ENCODE peak calls at places on chromosomes 11 and 22, in seven cellular contexts. E is CD4-positive, CD25-positive, alpha-beta regulatory T cell; G is psoas muscle; V is SK-N-SH; O is right atrium auricular region; I is thyroid gland; C is GM23248. Q is an unnamed sample. For H3K36me3, the result is how much of the 10 kb centered on the place peaks cover.

GRCh38 chr22:42983470-42983869 is 31.5 kb downstream of the PACSIN2 start:
- DNase-seq in E (no peak), G (no peak), V (no peak), O (no peak), I (no peak), C (no peak), Q (no peak)

GRCh38 chr22:37734402-37734700 is 37.5 kb downstream of the TRIOBP start:
- DNase-seq in E (no peak), G (no peak), V (no peak), O (no peak), I (no peak), C (no peak), Q (no peak)

GRCh38 chr22:39267966-39268365 is 23.2 kb upstream of the PDGFB start:
- DNase-seq in E (no peak), G (no peak), V (no peak), O (no peak), I (no peak), C (no peak), Q (no peak)

GRCh38 chr11:72179804-72180396 is 12.0 kb upstream of the FOLR1 start:
- DNase-seq in E (no peak), G (no peak), V (no peak), O (no peak), I (no peak), C (peak), Q (no peak)

GRCh38 chr11:66708026-66708579 is 20.9 kb downstream of the SPTBN2 start:
- DNase-seq in E (no peak), G (peak), V (no peak), O (no peak), I (no peak), C (no peak), Q (no peak)

GRCh38 chr11:36376888-36377758 is 81.0 kb downstream of the PRR5L start:
- DNase-seq in E (peak), G (peak), V (peak), O (no peak), I (peak), C (peak), Q (peak)

GRCh38 chr11:69654660-69655478 is 13.9 kb downstream of the CCND1 start:
- DNase-seq in E (no peak), G (peak), V (no peak), O (no peak), I (no peak), C (peak), Q (no peak)

GRCh38 chr11:27563201-27563600 is 56.6 kb upstream of the LIN7C start:
- DNase-seq in E (no peak), G (no peak), V (no peak), O (no peak), I (no peak), C (peak), Q (no peak)

GRCh38 chr11:12717851-12718291 is 43.6 kb downstream of the TEAD1 start:
- DNase-seq in E (peak), G (no peak), V (no peak), O (no peak), I (no peak), C (no peak), Q (no peak)

GRCh38 chr11:30282289-30282631 is 40.6 kb upstream of the ARL14EP start:
- DNase-seq in E (peak), G (no peak), V (no peak), O (no peak), I (no peak), C (no peak), Q (no peak)

GRCh38 chr22:50481440-50482106 is at the start of gene ADM2:
- DNase-seq in E (peak), G (no peak), V (peak), O (no peak), I (peak), C (peak), Q (no peak)

GRCh38 chr22:50483556-50483955 is 2.2 kb downstream of the ADM2 start:
- DNase-seq in E (no peak), G (no peak), V (no peak), O (no peak), I (no peak), C (no peak), Q (no peak)

GRCh38 chr22:50483106-50483505 is 1.8 kb downstream of the ADM2 start:
- DNase-seq in E (no peak), G (no peak), V (no peak), O (no peak), I (no peak), C (no peak), Q (no peak)

GRCh38 chr22:50481045-50481439 is 301 bp upstream of the ADM2 start:
- DNase-seq in E (no peak), G (no peak), V (no peak), O (no peak), I (no peak), C (no peak), Q (no peak)

GRCh38 chr22:50482107-50483074 is 1.0 kb downstream of the ADM2 start:
- DNase-seq in E (no peak), G (no peak), V (no peak), O (no peak), I (peak), C (no peak), Q (no peak)
- H3K4me3 ChIP-seq in E (no peak), G (peak), V (peak), O (peak), I (peak), C (peak), Q (no peak)

GRCh38 chr22:17888439-17888838 is 114.2 kb upstream of the BID start:
- DNase-seq in E (no peak), G (no peak), V (no peak), O (no peak), I (no peak), C (no peak), Q (no peak)

GRCh38 chr22:17888855-17889254 is 114.6 kb upstream of the BID start:
- DNase-seq in E (no peak), G (no peak), V (no peak), O (no peak), I (no peak), C (no peak), Q (no peak)

GRCh38 chr22:17891427-17892167 is 117.3 kb upstream of the BID start:
- DNase-seq in E (no peak), G (peak), V (peak), O (no peak), I (peak), C (no peak), Q (no peak)

GRCh38 chr22:17890892-17891291 is 116.6 kb upstream of the BID start:
- DNase-seq in E (no peak), G (no peak), V (no peak), O (no peak), I (no peak), C (no peak), Q (no peak)

GRCh38 chr22:17890245-17890671 is 116.0 kb upstream of the BID start:
- DNase-seq in E (no peak), G (peak), V (no peak), O (no peak), I (no peak), C (peak), Q (no peak)
- H3K27ac ChIP-seq in E (no peak), G (peak), V (no peak), O (peak), I (peak), C (no peak), Q (peak)

GRCh38 chr11:75571625-75572024 is 9.6 kb downstream of the SERPINH1 start:
- DNase-seq in E (no peak), G (no peak), V (no peak), O (no peak), I (no peak), C (no peak), Q (no peak)
- H3K36me3 ChIP-seq in E (under half), G (under half), V (half or more), O (half or more), I (half or more), C (half or more), Q (half or more)

GRCh38 chr11:64763804-64764611 is 4.2 kb upstream of the PYGM start:
- DNase-seq in E (peak), G (peak), V (no peak), O (no peak), I (no peak), C (no peak), Q (no peak)
- H3K4me3 ChIP-seq in E (peak), G (peak), V (no peak), O (no peak), I (no peak), C (no peak), Q (no peak)